ENCODE peak calls at places on chromosomes 12 and 14, in seven cellular contexts. X is H54, T is NB4, E is uterus, G is heart left ventricle, Q is suprapubic skin, R is adrenal gland. J is an unnamed sample.
A peak's percentile ranks its signal among the peaks of the same experiment; 100 is the strongest.

GRCh38 chr12:63397807-63398206 is 246.8 kb upstream of the AVPR1A start:
- DNase-seq in X (no peak), T (no peak), E (no peak), G (no peak), Q (no peak), R (no peak), J (no peak)

GRCh38 chr14:102071283-102071998 is 15.4 kb downstream of the HSP90AA1 start:
- DNase-seq in X (no peak), T (no peak), E (no peak), G (no peak), Q (no peak), R (no peak), J (no peak)

GRCh38 chr14:94104731-94105130 is 5.8 kb upstream of the IFI27 start:
- DNase-seq in X (no peak), T (no peak), E (no peak), G (no peak), Q (no peak), R (no peak), J (no peak)

GRCh38 chr12:114967187-114967586 is 283.2 kb upstream of the TBX3 start:
- DNase-seq in X (no peak), T (no peak), E (no peak), G (no peak), Q (no peak), R (no peak), J (no peak)

GRCh38 chr12:122891661-122892525 is 4.0 kb downstream of the VPS37B start:
- DNase-seq in X (peak; percentile 58), T (peak; percentile 80), E (no peak), G (no peak), Q (no peak), R (peak; percentile 47), J (no peak)

GRCh38 chr14:68576031-68576430 is 216.8 kb downstream of the ZFP36L1 start:
- DNase-seq in X (no peak), T (no peak), E (no peak), G (no peak), Q (no peak), R (no peak), J (no peak)

GRCh38 chr14:68864301-68864810 is 71.5 kb upstream of the ZFP36L1 start:
- DNase-seq in X (no peak), T (peak; percentile 62), E (no peak), G (no peak), Q (no peak), R (no peak), J (no peak)

GRCh38 chr14:92685784-92686355 is 62.6 kb downstream of the LGMN start:
- DNase-seq in X (no peak), T (no peak), E (no peak), G (no peak), Q (no peak), R (no peak), J (no peak)

GRCh38 chr12:29376118-29376517 is 4.9 kb downstream of the ERGIC2 start:
- DNase-seq in X (no peak), T (no peak), E (no peak), G (no peak), Q (no peak), R (no peak), J (no peak)

GRCh38 chr14:37422319-37422718 is 172.7 kb downstream of the FOXA1 start:
- DNase-seq in X (no peak), T (no peak), E (no peak), G (no peak), Q (no peak), R (no peak), J (no peak)

GRCh38 chr12:83574142-83574541 is 887.4 kb downstream of the TMTC2 start:
- DNase-seq in X (no peak), T (no peak), E (no peak), G (no peak), Q (no peak), R (no peak), J (no peak)

GRCh38 chr14:34052658-34053014 is 101.8 kb upstream of the EGLN3 start:
- DNase-seq in X (peak; percentile 77), T (peak; percentile 29), E (no peak), G (no peak), Q (no peak), R (no peak), J (no peak)

GRCh38 chr14:38662781-38663180 is 406.9 kb upstream of the CLEC14A start:
- DNase-seq in X (no peak), T (no peak), E (no peak), G (no peak), Q (no peak), R (no peak), J (no peak)

GRCh38 chr12:6335451-6336078 is 6.3 kb downstream of the TNFRSF1A start:
- DNase-seq in X (no peak), T (peak; percentile 94), E (peak; percentile 76), G (peak; percentile 91), Q (peak; percentile 90), R (peak; percentile 92), J (peak; percentile 84)

GRCh38 chr12:30016656-30017055 is 232.9 kb upstream of the TMTC1 start:
- DNase-seq in X (no peak), T (no peak), E (no peak), G (no peak), Q (no peak), R (no peak), J (no peak)

GRCh38 chr12:47356129-47356622 is 276.4 kb upstream of the AMIGO2 start:
- DNase-seq in X (no peak), T (peak; percentile 43), E (no peak), G (no peak), Q (no peak), R (no peak), J (no peak)

GRCh38 chr14:70320294-70320693 is 39.2 kb downstream of the COX16 start:
- DNase-seq in X (no peak), T (no peak), E (no peak), G (no peak), Q (no peak), R (no peak), J (no peak)

GRCh38 chr12:6278439-6279255 is 31.8 kb upstream of the PLEKHG6 start:
- DNase-seq in X (peak; percentile 86), T (peak; percentile 86), E (peak; percentile 83), G (peak; percentile 89), Q (peak; percentile 91), R (peak; percentile 87), J (peak; percentile 93)

GRCh38 chr14:92353447-92353846 is 30.5 kb downstream of the SLC24A4 start:
- DNase-seq in X (no peak), T (no peak), E (no peak), G (no peak), Q (no peak), R (no peak), J (no peak)

GRCh38 chr14:101360045-101360931 is 201.0 kb upstream of the DIO3 start:
- DNase-seq in X (no peak), T (no peak), E (peak; percentile 91), G (no peak), Q (peak; percentile 82), R (no peak), J (peak; percentile 34)

GRCh38 chr14:62289471-62289870 is 527.3 kb downstream of the SNAPC1 start:
- DNase-seq in X (no peak), T (no peak), E (no peak), G (no peak), Q (no peak), R (no peak), J (no peak)

GRCh38 chr12:71695782-71696181 is 9.9 kb downstream of the TMEM19 start:
- DNase-seq in X (no peak), T (no peak), E (no peak), G (no peak), Q (no peak), R (no peak), J (no peak)

GRCh38 chr12:53071591-53072551 is 7.3 kb downstream of the SPRYD3 start:
- DNase-seq in X (no peak), T (no peak), E (peak; percentile 95), G (peak; percentile 87), Q (no peak), R (peak; percentile 80), J (no peak)

GRCh38 chr12:116544656-116545055 is 14.5 kb upstream of the MAP1LC3B2 start:
- DNase-seq in X (no peak), T (no peak), E (peak; percentile 81), G (no peak), Q (no peak), R (no peak), J (no peak)

GRCh38 chr12:113214938-113215400 is 6.3 kb upstream of the TPCN1 start:
- DNase-seq in X (peak; percentile 84), T (peak; percentile 100), E (peak; percentile 82), G (peak; percentile 74), Q (peak; percentile 91), R (peak; percentile 86), J (peak; percentile 29)

GRCh38 chr14:54348001-54348611 is 48.7 kb upstream of the CDKN3 start:
- DNase-seq in X (no peak), T (peak; percentile 64), E (no peak), G (no peak), Q (no peak), R (no peak), J (no peak)

GRCh38 chr14:74670726-74671125 is 42.2 kb downstream of the AREL1 start:
- DNase-seq in X (no peak), T (no peak), E (no peak), G (no peak), Q (no peak), R (no peak), J (no peak)

GRCh38 chr12:4719821-4720636 is at the start of gene GALNT8:
- DNase-seq in X (no peak), T (no peak), E (no peak), G (no peak), Q (no peak), R (no peak), J (peak; percentile 68)
- TF ChIP-seq POLR2A in X (no peak), T (no peak), E (no peak), G (no peak), Q (no peak), R (no peak), J (peak; percentile 50)

GRCh38 chr12:1691123-1692007 is 495 bp downstream of the ADIPOR2 start:
- DNase-seq in X (peak; percentile 27), T (peak; percentile 76), E (peak; percentile 32), G (peak; percentile 57), Q (peak; percentile 73), R (peak; percentile 55), J (no peak)
- TF ChIP-seq POLR2A in X (no peak), T (no peak), E (no peak), G (no peak), Q (no peak), R (no peak), J (no peak)

DNA sequence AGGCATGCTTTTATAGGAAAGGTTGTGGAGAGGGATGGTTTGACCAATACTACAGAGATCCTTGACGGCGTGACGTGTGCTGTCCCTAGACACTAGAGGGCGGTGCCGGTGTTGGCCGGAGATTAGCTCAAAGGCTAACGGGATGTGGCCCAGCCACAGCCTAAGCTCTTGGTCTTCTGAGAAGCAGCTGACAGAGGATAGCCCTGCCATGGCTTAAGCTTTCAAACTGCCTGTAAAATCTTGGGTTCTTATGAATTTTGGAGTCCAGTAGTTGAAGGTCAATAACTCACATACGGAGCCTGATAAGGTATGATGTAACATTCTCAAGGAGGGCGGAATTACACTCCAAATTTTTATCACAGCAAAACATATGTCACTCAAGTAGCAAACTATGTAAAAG is 515.7 kb upstream of the ATXN7L3B start:
- DNase-seq in X (peak; percentile 3), T (peak; percentile 72), E (no peak), G (no peak), Q (no peak), R (peak; percentile 64), J (no peak)
- TF ChIP-seq POLR2A in X (no peak), T (no peak), E (no peak), G (no peak), Q (no peak), R (no peak), J (no peak)

DNA sequence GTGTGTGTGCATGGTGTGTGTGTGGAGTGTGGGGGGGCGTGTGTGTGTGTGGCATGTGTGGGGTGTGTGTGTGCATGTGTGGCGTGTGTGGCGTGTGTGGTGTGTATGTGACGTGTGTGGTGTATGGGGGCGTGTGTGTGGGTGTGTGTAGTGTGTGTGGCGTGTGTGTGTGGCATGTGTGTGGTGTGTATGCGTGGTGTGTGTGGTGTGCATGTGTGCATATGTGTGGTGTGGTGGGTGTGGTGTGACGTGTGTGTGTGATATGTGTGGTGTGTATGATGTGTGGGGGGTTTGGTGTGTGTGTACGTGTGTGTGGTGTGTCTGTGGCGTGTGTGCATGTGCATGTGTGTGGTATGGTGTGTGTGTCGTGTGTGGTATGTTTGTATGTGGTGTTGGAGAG is 24.1 kb upstream of the CMKLR1 start:
- DNase-seq in X (no peak), T (no peak), E (no peak), G (no peak), Q (no peak), R (no peak), J (no peak)
- TF ChIP-seq POLR2A in X (no peak), T (no peak), E (no peak), G (no peak), Q (no peak), R (no peak), J (no peak)

J was measured in Peyer's patch.